ENCODE peak calls at places on chromosomes 12 and 14, in four cellular contexts. One of them, this sample, is unnamed.

GRCh38 chr12:45575417-45575816 is 154.1 kb upstream of the ARID2 start:
- DNase-seq in ovary: no peak
- DNase-seq in H1: no peak
- DNase-seq in heart left ventricle: no peak
- DNase-seq in this sample: no peak

GRCh38 chr12:61853945-61854344 is 406.3 kb upstream of the USP15 start:
- DNase-seq in H1: no peak
- DNase-seq in heart left ventricle: no peak
- DNase-seq in ovary: no peak
- DNase-seq in this sample: no peak

GRCh38 chr12:75977590-75977951 is 54.0 kb downstream of the PHLDA1 start:
- DNase-seq in H1: no peak
- DNase-seq in ovary: no peak
- DNase-seq in heart left ventricle: no peak
- DNase-seq in this sample: no peak

GRCh38 chr14:22835505-22835904 is 880 bp upstream of the MMP14 start:
- DNase-seq in heart left ventricle: no peak
- DNase-seq in ovary: no peak
- DNase-seq in H1: no peak
- DNase-seq in this sample: no peak

GRCh38 chr12:1808036-1808797 is 12.1 kb upstream of the LRTM2 start:
- DNase-seq in ovary: no peak
- DNase-seq in H1: no peak
- DNase-seq in heart left ventricle: peak; percentile 20
- DNase-seq in this sample: peak; percentile 67

GRCh38 chr14:99724196-99724891 is 40.2 kb downstream of the CYP46A1 start:
- DNase-seq in heart left ventricle: no peak
- DNase-seq in ovary: no peak
- DNase-seq in H1: no peak
- DNase-seq in this sample: peak; percentile 39

GRCh38 chr12:110543252-110543959 is 39.7 kb downstream of the PPTC7 start:
- DNase-seq in ovary: peak; percentile 93
- DNase-seq in heart left ventricle: peak; percentile 92
- DNase-seq in H1: no peak
- DNase-seq in this sample: no peak

GRCh38 chr14:88995437-88996198 is 171.2 kb downstream of the TTC8 start:
- DNase-seq in heart left ventricle: no peak
- DNase-seq in H1: no peak
- DNase-seq in ovary: no peak
- DNase-seq in this sample: no peak

GRCh38 chr12:71973687-71974086 is 35.0 kb downstream of the TPH2 start:
- DNase-seq in H1: no peak
- DNase-seq in ovary: no peak
- DNase-seq in heart left ventricle: no peak
- DNase-seq in this sample: no peak

GRCh38 chr12:106679576-106679975 is 94.9 kb upstream of the RIC8B start:
- DNase-seq in heart left ventricle: no peak
- DNase-seq in H1: no peak
- DNase-seq in ovary: no peak
- DNase-seq in this sample: no peak

GRCh38 chr12:61037792-61038191 is 1222.4 kb upstream of the USP15 start:
- DNase-seq in ovary: no peak
- DNase-seq in H1: no peak
- DNase-seq in heart left ventricle: no peak
- DNase-seq in this sample: no peak

GRCh38 chr14:94646481-94646880 is 34.3 kb downstream of the SERPINA3 start:
- DNase-seq in heart left ventricle: peak; percentile 52
- DNase-seq in ovary: no peak
- DNase-seq in H1: no peak
- DNase-seq in this sample: no peak

GRCh38 chr12:96889273-96889933 is 17.7 kb upstream of the NEDD1 start:
- DNase-seq in heart left ventricle: no peak
- DNase-seq in ovary: no peak
- DNase-seq in H1: no peak
- DNase-seq in this sample: no peak

GRCh38 chr12:121786441-121786825 is 7.1 kb downstream of the RHOF start:
- DNase-seq in ovary: no peak
- DNase-seq in H1: no peak
- DNase-seq in heart left ventricle: peak; percentile 61
- DNase-seq in this sample: no peak

GRCh38 chr14:24311837-24312615 is 724 bp downstream of the LTB4R start:
- DNase-seq in ovary: no peak
- DNase-seq in H1: no peak
- DNase-seq in heart left ventricle: peak; percentile 29
- DNase-seq in this sample: peak; percentile 75

GRCh38 chr14:31909977-31910376 is 167.1 kb upstream of the ARHGAP5 start:
- DNase-seq in H1: no peak
- DNase-seq in ovary: no peak
- DNase-seq in heart left ventricle: no peak
- DNase-seq in this sample: no peak

GRCh38 chr14:70714055-70714550 is 72.4 kb downstream of the TTC9 start:
- DNase-seq in heart left ventricle: no peak
- DNase-seq in ovary: no peak
- DNase-seq in H1: no peak
- DNase-seq in this sample: no peak

GRCh38 chr14:102986810-102987579 is 64.5 kb downstream of the AMN start:
- DNase-seq in ovary: no peak
- DNase-seq in H1: no peak
- DNase-seq in heart left ventricle: no peak
- DNase-seq in this sample: peak; percentile 23

GRCh38 chr12:18882690-18883089 is 144.8 kb downstream of the CAPZA3 start:
- DNase-seq in H1: no peak
- DNase-seq in heart left ventricle: no peak
- DNase-seq in ovary: no peak
- DNase-seq in this sample: no peak

GRCh38 chr14:71327691-71328090 is 420.4 kb downstream of the PCNX1 start:
- DNase-seq in H1: no peak
- DNase-seq in ovary: no peak
- DNase-seq in heart left ventricle: no peak
- DNase-seq in this sample: no peak

GRCh38 chr14:99616832-99617488 is 13.0 kb upstream of the CCDC85C start:
- DNase-seq in ovary: no peak
- DNase-seq in H1: no peak
- DNase-seq in heart left ventricle: no peak
- DNase-seq in this sample: no peak

GRCh38 chr12:129531004-129531403 is 372.8 kb downstream of the TMEM132D start:
- DNase-seq in ovary: no peak
- DNase-seq in H1: peak; percentile 50
- DNase-seq in heart left ventricle: no peak
- DNase-seq in this sample: no peak

GRCh38 chr12:7995266-7995963 is 37.1 kb upstream of the FOXJ2 start:
- DNase-seq in ovary: peak; percentile 76
- DNase-seq in H1: peak; percentile 38
- DNase-seq in heart left ventricle: peak; percentile 88
- DNase-seq in this sample: peak; percentile 94

GRCh38 chr12:7984900-7985299 is 47.6 kb upstream of the FOXJ2 start:
- DNase-seq in heart left ventricle: no peak
- DNase-seq in ovary: no peak
- DNase-seq in H1: no peak
- DNase-seq in this sample: no peak

GRCh38 chr12:7994731-7995205 is 37.7 kb upstream of the FOXJ2 start:
- DNase-seq in heart left ventricle: no peak
- DNase-seq in H1: no peak
- DNase-seq in ovary: no peak
- DNase-seq in this sample: no peak

GRCh38 chr12:7985802-7986418 is 46.6 kb upstream of the FOXJ2 start:
- DNase-seq in ovary: no peak
- DNase-seq in H1: no peak
- DNase-seq in heart left ventricle: no peak
- DNase-seq in this sample: no peak

DNA sequence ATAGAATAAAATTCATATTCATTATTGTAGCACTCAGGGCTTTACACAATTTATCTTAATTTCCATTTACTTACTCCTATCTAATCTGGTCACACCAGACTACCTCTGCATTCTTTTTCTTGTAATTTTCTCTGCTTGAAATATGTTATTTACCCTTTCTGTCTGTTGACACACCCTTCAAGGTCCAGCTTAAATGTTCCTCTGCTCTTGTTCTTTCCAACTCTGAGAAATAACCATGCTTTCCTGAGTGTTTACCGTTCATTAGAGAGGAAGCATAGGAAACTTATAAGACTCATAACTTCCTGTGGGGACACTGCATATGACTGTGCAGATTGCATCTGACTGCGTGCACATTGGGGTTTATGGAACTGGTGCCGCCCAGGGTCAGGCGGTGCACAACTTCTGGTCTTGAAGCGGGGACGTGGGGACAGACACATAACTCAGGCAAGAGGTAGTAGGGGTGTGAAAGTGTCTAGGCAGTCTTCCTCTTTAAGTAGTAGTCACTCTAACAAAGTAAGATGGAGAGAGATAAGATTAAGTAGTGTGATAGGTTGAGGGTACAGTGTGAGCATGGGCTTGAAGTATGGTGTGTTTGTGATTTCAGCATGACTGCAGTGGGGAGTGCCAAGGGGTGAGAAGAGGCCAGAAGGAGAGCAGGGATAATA is 42.6 kb upstream of the FOXJ2 start:
- DNase-seq in H1: no peak
- DNase-seq in heart left ventricle: peak; percentile 39
- DNase-seq in ovary: no peak
- DNase-seq in this sample: peak; percentile 91
- TF ChIP-seq POLR2A in H1: no peak
- TF ChIP-seq POLR2A in heart left ventricle: no peak
- TF ChIP-seq POLR2A in ovary: no peak
- TF ChIP-seq POLR2A in this sample: no peak

DNA sequence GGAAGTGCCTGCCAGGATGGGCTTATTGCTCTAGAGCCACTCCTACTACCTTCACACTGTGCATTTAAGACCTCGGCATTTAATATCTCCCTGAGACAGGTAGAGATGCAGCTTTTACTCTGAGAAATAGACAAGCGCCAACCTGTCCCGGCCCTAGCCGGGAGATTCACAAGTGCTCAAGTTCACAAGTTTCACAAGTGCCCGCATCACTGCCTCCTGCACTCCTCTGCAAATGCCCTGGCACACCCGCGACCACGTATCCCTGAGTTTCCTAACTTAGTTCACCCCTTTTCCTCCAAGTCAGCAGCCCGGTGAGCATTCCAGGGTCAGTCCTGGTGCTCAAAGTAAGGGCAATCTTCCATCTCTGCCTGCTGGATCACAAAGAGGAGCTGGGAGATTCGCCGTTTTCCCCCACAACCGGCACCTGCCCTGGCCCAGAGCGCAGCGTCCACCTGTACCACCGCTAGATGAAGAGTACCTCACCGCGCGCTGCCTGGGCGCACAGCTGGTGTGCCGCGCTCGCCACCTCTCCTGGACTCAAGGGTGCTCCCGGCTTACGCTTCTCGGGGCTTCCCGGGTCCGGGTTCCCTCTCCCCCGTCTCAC is 5.0 kb upstream of the SLC38A4 start:
- DNase-seq in heart left ventricle: peak; percentile 28
- DNase-seq in ovary: no peak
- DNase-seq in H1: no peak
- DNase-seq in this sample: no peak
- H3K27me3 ChIP-seq in heart left ventricle: peaks cover 8% of the 10 kb centered on the region
- H3K27me3 ChIP-seq in ovary: no peaks in the 10 kb centered on the region
- H3K27me3 ChIP-seq in H1: peaks cover 34% of the 10 kb centered on the region
- H3K27me3 ChIP-seq in this sample: peaks cover 72% of the 10 kb centered on the region

DNA sequence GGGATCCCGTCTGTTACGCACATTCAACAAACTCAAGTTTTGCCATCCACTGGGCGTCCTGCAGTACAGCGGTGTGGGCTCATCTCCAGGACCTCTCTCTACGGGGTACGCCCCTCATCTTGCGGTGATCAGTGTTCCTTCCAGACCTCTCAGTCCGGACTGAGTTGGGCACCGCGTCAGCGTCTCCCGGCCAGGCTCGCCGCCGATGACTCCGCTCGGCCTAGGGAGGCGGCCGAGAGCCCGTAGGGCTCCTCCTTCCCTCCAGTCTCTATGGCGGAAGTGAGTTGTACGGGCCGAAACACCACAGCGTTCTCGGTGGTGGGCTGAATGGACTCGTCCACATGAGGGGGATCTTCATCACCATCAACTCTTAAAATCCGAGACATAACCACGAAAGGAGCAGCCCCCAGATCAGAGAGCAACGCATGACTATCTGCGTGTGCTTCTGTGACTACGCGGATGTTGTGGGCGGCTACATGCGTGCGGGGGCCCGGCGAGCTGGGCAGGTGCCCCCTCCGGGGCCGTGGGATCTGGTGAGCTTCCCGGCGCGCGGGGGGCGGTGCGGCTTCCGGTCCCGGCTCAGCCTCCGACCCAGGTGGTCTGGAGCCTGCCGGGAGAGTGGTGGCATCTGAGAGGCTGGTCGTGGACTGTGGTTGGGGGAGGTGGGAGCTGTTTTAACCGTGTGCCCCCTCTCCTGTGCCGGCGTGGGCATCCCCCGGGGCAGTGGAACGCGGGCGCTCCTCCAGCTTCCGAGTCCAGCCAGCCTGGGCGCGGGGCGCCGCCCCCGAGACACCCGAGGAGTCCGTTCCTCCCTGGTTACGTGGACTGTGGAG is at the start of gene ATG101:
- DNase-seq in heart left ventricle: peak; percentile 93
- DNase-seq in H1: peak; percentile 82
- DNase-seq in ovary: peak; percentile 89
- DNase-seq in this sample: peak; percentile 97
- TF ChIP-seq POLR2A in heart left ventricle: peak; percentile 65
- TF ChIP-seq POLR2A in H1: peak; percentile 69
- TF ChIP-seq POLR2A in ovary: peak; percentile 77
- TF ChIP-seq POLR2A in this sample: no peak

GRCh38 chr12:132427999-132428871 is 61.7 kb upstream of the FBRSL1 start:
- DNase-seq in ovary: no peak
- DNase-seq in H1: no peak
- DNase-seq in heart left ventricle: no peak
- DNase-seq in this sample: no peak

GRCh38 chr12:132428872-132429121 is 61.2 kb upstream of the FBRSL1 start:
- DNase-seq in H1: no peak
- DNase-seq in ovary: no peak
- DNase-seq in heart left ventricle: no peak
- DNase-seq in this sample: no peak

GRCh38 chr12:132430838-132431826 is 58.8 kb upstream of the FBRSL1 start:
- DNase-seq in H1: no peak
- DNase-seq in ovary: no peak
- DNase-seq in heart left ventricle: no peak
- DNase-seq in this sample: no peak

GRCh38 chr12:132429122-132429931 is 60.6 kb upstream of the FBRSL1 start:
- DNase-seq in heart left ventricle: no peak
- DNase-seq in H1: no peak
- DNase-seq in ovary: no peak
- DNase-seq in this sample: no peak

DNA sequence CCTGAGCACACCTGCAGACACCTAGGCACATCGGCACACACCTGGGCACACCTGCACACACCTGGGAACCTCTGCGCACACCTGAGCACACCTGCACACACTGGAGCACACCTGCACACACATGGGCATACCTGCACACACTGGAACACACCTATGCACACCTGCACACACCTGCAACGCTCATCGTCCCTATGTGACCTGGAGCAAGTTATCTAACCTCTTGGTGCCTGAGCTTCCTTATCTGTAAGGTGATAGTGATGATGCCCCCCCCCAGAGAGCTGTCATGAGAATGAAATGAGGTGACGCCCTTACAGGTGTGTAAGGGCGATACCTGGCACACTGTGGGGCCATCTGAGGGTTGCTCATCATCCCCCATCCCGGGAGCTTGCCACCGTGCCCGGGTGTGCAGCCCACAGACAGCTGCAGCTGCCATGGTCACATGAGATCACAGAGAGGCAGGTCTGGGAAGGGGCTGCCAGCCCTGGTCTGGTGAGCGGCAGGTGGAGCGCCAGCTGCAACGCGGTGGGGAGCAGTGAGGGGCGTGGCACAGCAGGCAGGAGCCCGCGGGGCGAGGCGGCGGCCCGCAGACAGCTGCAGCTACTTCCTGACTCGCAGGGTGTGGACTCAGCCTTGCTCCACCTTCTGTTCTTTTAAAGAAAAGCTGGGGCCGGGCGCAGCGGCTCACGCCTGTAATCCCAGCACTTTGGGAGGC is 59.9 kb upstream of the FBRSL1 start:
- DNase-seq in ovary: no peak
- DNase-seq in heart left ventricle: no peak
- DNase-seq in H1: no peak
- DNase-seq in this sample: peak; percentile 95
- H3K27me3 ChIP-seq in ovary: no peaks in the 10 kb centered on the region
- H3K27me3 ChIP-seq in heart left ventricle: peaks cover 46% of the 10 kb centered on the region
- H3K27me3 ChIP-seq in H1: peaks cover 64% of the 10 kb centered on the region
- H3K27me3 ChIP-seq in this sample: no peaks in the 10 kb centered on the region